ENCODE peak calls at places on chromosomes 16 and 17, in eight cellular contexts. G is adrenal gland, P is psoas muscle, T is left cardiac atrium, K is EH, M is KG1, Z is mesenchymal stem cell, H is hippocampal formation. D is an unnamed sample.
A peak's percentile ranks its signal among the peaks of the same experiment; 100 is the strongest.

GRCh38 chr16:55812951-55813350 is 19.9 kb downstream of the CES1 start:
- DNase-seq in G (no peak), P (no peak), T (no peak), K (no peak), M (no peak), Z (no peak), H (no peak), D (no peak)

GRCh38 chr16:78461496-78461938 is 362.1 kb downstream of the WWOX start:
- DNase-seq in G (no peak), P (no peak), T (no peak), K (no peak), M (no peak), Z (no peak), H (no peak), D (no peak)

GRCh38 chr16:31696968-31697743 is 169.5 kb downstream of the AHSP start:
- DNase-seq in G (no peak), P (no peak), T (no peak), K (peak; percentile 52), M (no peak), Z (peak; percentile 41), H (no peak), D (peak; percentile 61)

GRCh38 chr17:2054740-2055493 is at the start of gene HIC1:
- DNase-seq in G (peak; percentile 79), P (peak; percentile 90), T (peak; percentile 85), K (peak; percentile 83), M (peak; percentile 35), Z (peak; percentile 80), H (peak; percentile 35), D (peak; percentile 53)

GRCh38 chr16:57802635-57803412 is 533 bp upstream of the KIFC3 start:
- DNase-seq in G (peak; percentile 48), P (peak; percentile 51), T (no peak), K (peak; percentile 39), M (no peak), Z (peak; percentile 79), H (peak; percentile 80), D (peak; percentile 3)

GRCh38 chr17:55527520-55528118 is 16.4 kb upstream of the SMIM36 start:
- DNase-seq in G (peak; percentile 32), P (no peak), T (no peak), K (peak; percentile 43), M (peak; percentile 20), Z (peak; percentile 76), H (no peak), D (no peak)

GRCh38 chr17:17565471-17566365 is 25.8 kb downstream of the PEMT start:
- DNase-seq in G (no peak), P (peak; percentile 63), T (no peak), K (peak; percentile 51), M (no peak), Z (no peak), H (no peak), D (no peak)

GRCh38 chr17:12510535-12510934 is 155.2 kb upstream of the MYOCD start:
- DNase-seq in G (no peak), P (no peak), T (no peak), K (peak; percentile 85), M (no peak), Z (peak; percentile 65), H (no peak), D (no peak)

GRCh38 chr17:46895171-46895570 is 27.8 kb upstream of the GOSR2 start:
- DNase-seq in G (no peak), P (no peak), T (no peak), K (no peak), M (no peak), Z (no peak), H (no peak), D (no peak)

GRCh38 chr17:5047446-5047845 is 12.2 kb upstream of the SLC52A1 start:
- DNase-seq in G (no peak), P (no peak), T (no peak), K (no peak), M (no peak), Z (no peak), H (no peak), D (no peak)

GRCh38 chr17:4788159-4788806 is 481 bp upstream of the GLTPD2 start:
- DNase-seq in G (no peak), P (peak; percentile 22), T (no peak), K (no peak), M (no peak), Z (no peak), H (no peak), D (no peak)

GRCh38 chr17:80474231-80474932 is 2.0 kb downstream of the NPTX1 start:
- DNase-seq in G (no peak), P (no peak), T (no peak), K (peak; percentile 47), M (no peak), Z (peak; percentile 27), H (no peak), D (peak; percentile 16)

GRCh38 chr16:17773698-17774101 is 302.9 kb upstream of the XYLT1 start:
- DNase-seq in G (peak; percentile 27), P (no peak), T (no peak), K (peak; percentile 79), M (no peak), Z (no peak), H (no peak), D (no peak)

GRCh38 chr16:79757968-79758367 is 157.4 kb upstream of the MAF start:
- DNase-seq in G (no peak), P (no peak), T (no peak), K (no peak), M (no peak), Z (no peak), H (no peak), D (no peak)

GRCh38 chr16:4358831-4359561 is 7.9 kb upstream of the PAM16 start:
- DNase-seq in G (peak; percentile 75), P (peak; percentile 85), T (peak; percentile 65), K (peak; percentile 50), M (no peak), Z (peak; percentile 43), H (peak; percentile 24), D (no peak)

GRCh38 chr17:82391496-82392066 is 20.0 kb downstream of the UTS2R start:
- DNase-seq in G (no peak), P (no peak), T (no peak), K (no peak), M (no peak), Z (no peak), H (no peak), D (no peak)

GRCh38 chr16:50462793-50463507 is 85.2 kb upstream of the NKD1 start:
- DNase-seq in G (no peak), P (no peak), T (no peak), K (no peak), M (no peak), Z (no peak), H (no peak), D (no peak)

GRCh38 chr17:65629234-65629690 is 67.8 kb upstream of the AXIN2 start:
- DNase-seq in G (no peak), P (no peak), T (no peak), K (peak; percentile 40), M (no peak), Z (peak; percentile 74), H (no peak), D (peak; percentile 83)

GRCh38 chr17:62172492-62173291 is 107.6 kb upstream of the MED13 start:
- DNase-seq in G (no peak), P (no peak), T (no peak), K (peak; percentile 5), M (no peak), Z (no peak), H (no peak), D (no peak)

GRCh38 chr17:81537343-81537855 is 9.2 kb downstream of the FSCN2 start:
- DNase-seq in G (peak; percentile 61), P (peak; percentile 83), T (no peak), K (peak; percentile 30), M (no peak), Z (no peak), H (no peak), D (peak; percentile 65)

GRCh38 chr16:84175351-84176081 is 11.3 kb downstream of the TAF1C start:
- DNase-seq in G (peak; percentile 67), P (no peak), T (peak; percentile 69), K (no peak), M (peak; percentile 24), Z (peak; percentile 72), H (no peak), D (peak; percentile 43)

D was measured in NCI-H146.